ENCODE peak calls at places on chromosomes 1 and 21, in seven cellular contexts. Y is SK-N-SH, J is HepG2, S is H1, Z is HCT116, M is K562, N is GM12878. T is an unnamed sample.

GRCh38 chr1:229531326-229531725 is 23.2 kb upstream of the NUP133 start:
- DNase-seq in S (no peak), Y (no peak), J (no peak), M (no peak), N (no peak), Z (no peak), T (no peak)

GRCh38 chr1:246959944-246960693 is 28.4 kb upstream of the AHCTF1 start:
- DNase-seq in N (peak), Y (no peak), S (no peak), J (no peak), Z (no peak), M (no peak), T (no peak)

GRCh38 chr1:62175568-62176179 is 19.0 kb upstream of the L1TD1 start:
- DNase-seq in Y (peak), M (peak), S (peak), N (no peak), Z (peak), J (peak), T (peak)

GRCh38 chr1:211711313-211711712 is 35.9 kb upstream of the NEK2 start:
- DNase-seq in J (no peak), Z (no peak), S (no peak), N (no peak), M (no peak), Y (no peak), T (no peak)

GRCh38 chr1:55472784-55473183 is 257.6 kb upstream of the USP24 start:
- DNase-seq in S (no peak), N (no peak), Y (no peak), Z (peak), J (no peak), M (no peak), T (no peak)

GRCh38 chr1:37056201-37056764 is 22.0 kb upstream of the GRIK3 start:
- DNase-seq in M (no peak), Y (peak), Z (no peak), S (no peak), J (no peak), N (no peak), T (no peak)

GRCh38 chr1:99877568-99877967 is 27.4 kb downstream of the AGL start:
- DNase-seq in J (no peak), S (no peak), N (no peak), Z (no peak), M (no peak), Y (no peak), T (no peak)

GRCh38 chr1:29581256-29581655 is 344.9 kb downstream of the PTPRU start:
- DNase-seq in M (no peak), Z (no peak), S (no peak), J (no peak), N (no peak), Y (no peak), T (no peak)

GRCh38 chr1:98084188-98084587 is 163.4 kb upstream of the DPYD start:
- DNase-seq in M (no peak), J (no peak), N (no peak), Y (no peak), S (no peak), Z (no peak), T (no peak)

GRCh38 chr1:196877964-196878363 is 9.9 kb upstream of the CFHR4 start:
- DNase-seq in N (no peak), M (no peak), Y (peak), S (peak), J (no peak), Z (no peak), T (peak)

GRCh38 chr1:213122514-213122929 is 71.5 kb downstream of the RPS6KC1 start:
- DNase-seq in N (no peak), M (peak), Z (peak), Y (peak), S (no peak), J (peak), T (no peak)

GRCh38 chr1:29823536-29823935 is 587.2 kb downstream of the PTPRU start:
- DNase-seq in M (no peak), N (no peak), J (no peak), Y (no peak), Z (no peak), S (peak), T (no peak)

GRCh38 chr21:44318489-44319285 is 18.8 kb downstream of the PFKL start:
- DNase-seq in M (no peak), Z (no peak), Y (no peak), N (no peak), J (no peak), S (no peak), T (no peak)

GRCh38 chr1:41721039-41721438 is 197.7 kb downstream of the HIVEP3 start:
- DNase-seq in M (no peak), Y (no peak), S (no peak), Z (no peak), J (no peak), N (no peak), T (no peak)

GRCh38 chr1:230806552-230806951 is 59.4 kb downstream of the CAPN9 start:
- DNase-seq in N (no peak), Z (no peak), M (no peak), Y (no peak), S (peak), J (no peak), T (no peak)

GRCh38 chr1:230807029-230807428 is 59.8 kb downstream of the CAPN9 start:
- DNase-seq in M (no peak), Z (no peak), N (no peak), J (no peak), S (peak), Y (no peak), T (no peak)

GRCh38 chr1:230809205-230809990 is 58.9 kb downstream of the C1orf198 start:
- DNase-seq in M (no peak), Z (no peak), Y (no peak), S (peak), N (no peak), J (no peak), T (no peak)

GRCh38 chr1:230808268-230808872 is 60.0 kb downstream of the C1orf198 start:
- DNase-seq in N (no peak), J (no peak), M (no peak), S (peak), Z (no peak), Y (no peak), T (no peak)

GRCh38 chr1:230807551-230808267 is 60.5 kb downstream of the CAPN9 start:
- DNase-seq in Z (no peak), M (no peak), S (peak), N (no peak), J (no peak), Y (no peak), T (no peak)
- TF ChIP-seq JUND in Z (no peak), M (no peak), S (no peak), N (no peak), J (no peak), Y (no peak), T (no peak)

GRCh38 chr1:225450491-225451191 is 22.8 kb upstream of the LBR start:
- DNase-seq in Z (no peak), Y (no peak), J (peak), M (no peak), N (no peak), S (no peak), T (no peak)

GRCh38 chr1:225451340-225451739 is 23.5 kb upstream of the LBR start:
- DNase-seq in S (no peak), Y (no peak), Z (no peak), M (no peak), N (no peak), J (no peak), T (no peak)

GRCh38 chr1:225451840-225452515 is 24.1 kb upstream of the LBR start:
- DNase-seq in M (no peak), N (no peak), S (no peak), Z (no peak), J (no peak), Y (no peak), T (no peak)

GRCh38 chr1:225454733-225455132 is 26.9 kb upstream of the LBR start:
- DNase-seq in S (no peak), M (peak), J (no peak), N (no peak), Z (peak), Y (no peak), T (peak)

GRCh38 chr1:225454067-225454618 is 26.3 kb upstream of the LBR start:
- DNase-seq in M (no peak), Z (no peak), J (peak), Y (no peak), N (no peak), S (no peak), T (no peak)
- TF ChIP-seq JUND in M (no peak), Z (no peak), J (no peak), Y (no peak), N (no peak), S (no peak), T (no peak)

GRCh38 chr21:34022557-34023335 is 50.6 kb upstream of the MRPS6 start:
- DNase-seq in S (no peak), M (no peak), Z (no peak), N (no peak), Y (no peak), J (no peak), T (no peak)
- TF ChIP-seq JUND in S (no peak), M (no peak), Z (no peak), N (no peak), Y (no peak), J (no peak), T (no peak)

GRCh38 chr1:102262994-102263393 is 266.3 kb upstream of the OLFM3 start:
- DNase-seq in Z (no peak), Y (no peak), J (no peak), N (no peak), M (no peak), S (no peak), T (no peak)
- TF ChIP-seq JUND in Z (no peak), Y (no peak), J (no peak), N (no peak), M (no peak), S (no peak), T (no peak)

T was measured in T47D.